ENCODE peak calls at places on chromosomes 12 and 14, in four cellular contexts. One of them, this sample, is unnamed.
A peak's percentile ranks its signal among the peaks of the same experiment; 100 is the strongest.

GRCh38 chr14:101823511-101824120 is 62.1 kb downstream of the PPP2R5C start:
- DNase-seq in WTC11: no peak
- DNase-seq in K562: no peak
- DNase-seq in HepG2: no peak
- DNase-seq in this sample: no peak

GRCh38 chr12:115813256-115813655 is 464.2 kb downstream of the MED13L start:
- DNase-seq in WTC11: no peak
- DNase-seq in K562: no peak
- DNase-seq in HepG2: no peak
- DNase-seq in this sample: no peak

GRCh38 chr14:68704736-68705720 is 87.8 kb downstream of the ZFP36L1 start:
- DNase-seq in WTC11: no peak
- DNase-seq in K562: no peak
- DNase-seq in HepG2: no peak
- DNase-seq in this sample: no peak

GRCh38 chr12:100359248-100359647 is 2.4 kb downstream of the SLC17A8 start:
- DNase-seq in WTC11: no peak
- DNase-seq in K562: no peak
- DNase-seq in HepG2: no peak
- DNase-seq in this sample: no peak

GRCh38 chr12:103772367-103773108 is 68.5 kb downstream of the NT5DC3 start:
- DNase-seq in WTC11: no peak
- DNase-seq in K562: no peak
- DNase-seq in HepG2: no peak
- DNase-seq in this sample: no peak

GRCh38 chr12:68189766-68190700 is 30.5 kb upstream of the IFNG start:
- DNase-seq in WTC11: no peak
- DNase-seq in K562: no peak
- DNase-seq in HepG2: no peak
- DNase-seq in this sample: no peak

GRCh38 chr12:11869901-11870300 is 200.8 kb upstream of the BCL2L14 start:
- DNase-seq in WTC11: no peak
- DNase-seq in K562: no peak
- DNase-seq in HepG2: no peak
- DNase-seq in this sample: no peak

GRCh38 chr12:13463189-13463588 is 266.7 kb downstream of the EMP1 start:
- DNase-seq in WTC11: no peak
- DNase-seq in K562: no peak
- DNase-seq in HepG2: no peak
- DNase-seq in this sample: no peak

GRCh38 chr14:72726444-72726843 is 167.5 kb downstream of the DPF3 start:
- DNase-seq in WTC11: no peak
- DNase-seq in K562: no peak
- DNase-seq in HepG2: no peak
- DNase-seq in this sample: no peak

GRCh38 chr12:12684375-12685106 is 11.4 kb downstream of the GPR19 start:
- DNase-seq in WTC11: peak; percentile 83
- DNase-seq in K562: peak; percentile 31
- DNase-seq in HepG2: peak; percentile 13
- DNase-seq in this sample: no peak

GRCh38 chr14:50941151-50941550 is 3.1 kb downstream of the PYGL start:
- DNase-seq in WTC11: no peak
- DNase-seq in K562: no peak
- DNase-seq in HepG2: no peak
- DNase-seq in this sample: no peak

GRCh38 chr12:131044760-131045381 is 91.2 kb downstream of the ADGRD1 start:
- DNase-seq in WTC11: no peak
- DNase-seq in K562: no peak
- DNase-seq in HepG2: no peak
- DNase-seq in this sample: no peak

GRCh38 chr12:69509308-69509736 is 39.1 kb downstream of the FRS2 start:
- DNase-seq in WTC11: no peak
- DNase-seq in K562: peak; percentile 16
- DNase-seq in HepG2: no peak
- DNase-seq in this sample: no peak

GRCh38 chr12:70759161-70759918 is 122.1 kb upstream of the PTPRB start:
- DNase-seq in WTC11: no peak
- DNase-seq in K562: no peak
- DNase-seq in HepG2: no peak
- DNase-seq in this sample: no peak

GRCh38 chr14:53537421-53538315 is 384.5 kb upstream of the DDHD1 start:
- DNase-seq in WTC11: no peak
- DNase-seq in K562: no peak
- DNase-seq in HepG2: no peak
- DNase-seq in this sample: no peak

GRCh38 chr14:101362529-101363260 is 198.6 kb upstream of the DIO3 start:
- DNase-seq in WTC11: no peak
- DNase-seq in K562: no peak
- DNase-seq in HepG2: no peak
- DNase-seq in this sample: no peak

GRCh38 chr14:80216818-80217217 is 5.5 kb upstream of the DIO2 start:
- DNase-seq in WTC11: no peak
- DNase-seq in K562: no peak
- DNase-seq in HepG2: no peak
- DNase-seq in this sample: no peak

GRCh38 chr12:126708492-126708896 is 1558.5 kb upstream of the TMEM132C start:
- DNase-seq in WTC11: no peak
- DNase-seq in K562: no peak
- DNase-seq in HepG2: no peak
- DNase-seq in this sample: no peak

GRCh38 chr12:2634481-2634880 is 160.3 kb upstream of the FKBP4 start:
- DNase-seq in WTC11: no peak
- DNase-seq in K562: no peak
- DNase-seq in HepG2: no peak
- DNase-seq in this sample: no peak

GRCh38 chr14:64971890-64972785 is at the start of gene RAB15:
- DNase-seq in WTC11: peak; percentile 43
- DNase-seq in K562: no peak
- DNase-seq in HepG2: no peak
- DNase-seq in this sample: peak; percentile 62

DNA sequence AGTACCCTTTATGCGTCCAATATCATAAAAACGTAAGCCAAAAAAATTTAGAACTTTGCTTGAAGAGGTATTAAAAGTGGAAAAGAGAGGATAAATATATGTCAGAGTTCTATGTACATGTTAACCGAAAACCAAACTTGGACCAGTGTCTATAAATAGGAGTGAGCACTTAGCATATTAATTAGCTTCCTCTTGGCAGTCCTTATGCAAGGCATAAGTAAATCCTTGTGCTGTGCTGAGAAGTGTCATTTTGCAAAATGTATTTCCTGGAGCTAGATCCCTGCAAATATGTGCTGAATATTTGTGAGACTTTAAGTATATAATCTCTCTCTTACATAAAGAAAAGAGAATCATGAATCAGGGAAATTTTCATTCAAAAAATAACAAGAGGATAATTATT is 325.9 kb downstream of the PDZRN4 start:
- DNase-seq in WTC11: no peak
- DNase-seq in K562: no peak
- DNase-seq in HepG2: no peak
- DNase-seq in this sample: no peak
- TF ChIP-seq ELF4 in WTC11: no peak
- TF ChIP-seq ELF4 in K562: no peak
- TF ChIP-seq ELF4 in HepG2: no peak
- TF ChIP-seq ELF4 in this sample: no peak

DNA sequence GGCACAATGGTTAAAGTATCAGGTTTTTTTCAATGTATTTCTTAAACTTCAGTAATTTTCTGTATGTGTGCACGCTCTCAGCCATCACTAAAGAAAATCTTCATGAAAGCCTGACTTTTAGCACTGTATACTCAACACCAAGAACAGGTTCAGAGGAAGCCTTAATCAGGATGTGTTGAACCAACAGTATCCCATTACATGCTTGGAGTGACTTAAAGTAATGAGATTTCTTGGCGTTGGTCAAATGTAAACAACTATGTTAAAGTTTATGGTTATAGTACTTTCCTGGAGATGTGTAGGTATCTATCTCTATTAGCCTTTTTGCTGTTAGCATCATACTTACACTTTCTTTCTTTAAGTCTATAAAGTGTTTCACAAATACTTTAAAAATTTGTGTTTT is 335.0 kb downstream of the CCER1 start:
- DNase-seq in WTC11: no peak
- DNase-seq in K562: no peak
- DNase-seq in HepG2: no peak
- DNase-seq in this sample: no peak
- TF ChIP-seq ELF4 in WTC11: no peak
- TF ChIP-seq ELF4 in K562: no peak
- TF ChIP-seq ELF4 in HepG2: no peak
- TF ChIP-seq ELF4 in this sample: no peak

GRCh38 chr12:26845057-26845666 is 12.2 kb upstream of the ITPR2 start:
- DNase-seq in WTC11: peak; percentile 67
- DNase-seq in K562: peak; percentile 52
- DNase-seq in HepG2: peak; percentile 51
- DNase-seq in this sample: peak; percentile 27

GRCh38 chr12:26846419-26846818 is 13.4 kb upstream of the ITPR2 start:
- DNase-seq in WTC11: no peak
- DNase-seq in K562: no peak
- DNase-seq in HepG2: no peak
- DNase-seq in this sample: no peak

GRCh38 chr12:26845984-26846383 is 13.0 kb upstream of the ITPR2 start:
- DNase-seq in WTC11: no peak
- DNase-seq in K562: peak; percentile 76
- DNase-seq in HepG2: peak; percentile 57
- DNase-seq in this sample: no peak

GRCh38 chr12:26847431-26847830 is 14.4 kb upstream of the ITPR2 start:
- DNase-seq in WTC11: no peak
- DNase-seq in K562: no peak
- DNase-seq in HepG2: no peak
- DNase-seq in this sample: no peak

GRCh38 chr12:26848156-26848825 is 15.3 kb upstream of the ITPR2 start:
- DNase-seq in WTC11: no peak
- DNase-seq in K562: no peak
- DNase-seq in HepG2: no peak
- DNase-seq in this sample: no peak
- TF ChIP-seq ELF4 in WTC11: no peak
- TF ChIP-seq ELF4 in K562: no peak
- TF ChIP-seq ELF4 in HepG2: no peak
- TF ChIP-seq ELF4 in this sample: no peak

GRCh38 chr14:34069854-34070582 is 119.1 kb upstream of the EGLN3 start:
- DNase-seq in WTC11: no peak
- DNase-seq in K562: no peak
- DNase-seq in HepG2: no peak
- DNase-seq in this sample: no peak
- TF ChIP-seq ELF4 in WTC11: no peak
- TF ChIP-seq ELF4 in K562: no peak
- TF ChIP-seq ELF4 in HepG2: no peak
- TF ChIP-seq ELF4 in this sample: no peak

GRCh38 chr12:26198742-26199141 is 3.4 kb downstream of the SSPN start:
- DNase-seq in WTC11: no peak
- DNase-seq in K562: no peak
- DNase-seq in HepG2: no peak
- DNase-seq in this sample: no peak
- TF ChIP-seq ELF4 in WTC11: no peak
- TF ChIP-seq ELF4 in K562: no peak
- TF ChIP-seq ELF4 in HepG2: no peak
- TF ChIP-seq ELF4 in this sample: no peak

GRCh38 chr14:71361335-71361734 is 454.1 kb downstream of the PCNX1 start:
- DNase-seq in WTC11: no peak
- DNase-seq in K562: peak; percentile 83
- DNase-seq in HepG2: peak; percentile 40
- DNase-seq in this sample: no peak
- TF ChIP-seq ELF4 in WTC11: no peak
- TF ChIP-seq ELF4 in K562: no peak
- TF ChIP-seq ELF4 in HepG2: no peak
- TF ChIP-seq ELF4 in this sample: no peak

This sample was measured in HEK293T.